ENCODE peak calls at places on chromosomes 3 and 15, in five cellular contexts. M is breast epithelium, D is body of pancreas, L is RWPE2, Y is heart right ventricle. W is an unnamed sample.

GRCh38 chr3:81502251-81502650 is 259.2 kb downstream of the GBE1 start:
- DNase-seq in D (no peak), Y (no peak), M (no peak), L (no peak), W (no peak)

GRCh38 chr15:64897345-64897985 is 14.2 kb upstream of the ANKDD1A start:
- DNase-seq in L (no peak), D (no peak), Y (peak; percentile 71), M (no peak), W (peak; percentile 84)

GRCh38 chr3:144018776-144019175 is 47.2 kb downstream of the DIPK2A start:
- DNase-seq in M (no peak), L (no peak), Y (no peak), D (no peak), W (peak; percentile 42)

GRCh38 chr15:81182746-81183402 is 13.8 kb upstream of the IL16 start:
- DNase-seq in M (no peak), Y (peak; percentile 18), D (no peak), L (no peak), W (no peak)

GRCh38 chr3:88150371-88150770 is 612 bp downstream of the C3orf38 start:
- DNase-seq in L (no peak), Y (no peak), M (no peak), D (no peak), W (no peak)

GRCh38 chr3:124032881-124033359 is 41.0 kb upstream of the ROPN1 start:
- DNase-seq in Y (peak; percentile 90), L (no peak), M (peak; percentile 74), D (peak; percentile 86), W (peak; percentile 85)

GRCh38 chr3:101862453-101863165 is 13.3 kb downstream of the NFKBIZ start:
- DNase-seq in L (no peak), D (no peak), M (no peak), Y (no peak), W (no peak)

GRCh38 chr3:116971531-116971930 is 262.0 kb downstream of the TUSC7 start:
- DNase-seq in M (no peak), Y (no peak), D (no peak), L (no peak), W (no peak)

GRCh38 chr15:84810073-84810840 is 6.9 kb upstream of the ALPK3 start:
- DNase-seq in Y (no peak), D (no peak), L (no peak), M (no peak), W (no peak)

GRCh38 chr3:53286727-53287412 is 31.0 kb upstream of the TKT start:
- DNase-seq in M (no peak), L (no peak), Y (no peak), D (no peak), W (no peak)

GRCh38 chr15:34729886-34730285 is 24.9 kb downstream of the GJD2 start:
- DNase-seq in Y (no peak), L (no peak), M (no peak), D (no peak), W (no peak)

GRCh38 chr15:60928210-60928609 is 300.9 kb downstream of the RORA start:
- DNase-seq in M (no peak), L (no peak), D (no peak), Y (no peak), W (no peak)

DNA sequence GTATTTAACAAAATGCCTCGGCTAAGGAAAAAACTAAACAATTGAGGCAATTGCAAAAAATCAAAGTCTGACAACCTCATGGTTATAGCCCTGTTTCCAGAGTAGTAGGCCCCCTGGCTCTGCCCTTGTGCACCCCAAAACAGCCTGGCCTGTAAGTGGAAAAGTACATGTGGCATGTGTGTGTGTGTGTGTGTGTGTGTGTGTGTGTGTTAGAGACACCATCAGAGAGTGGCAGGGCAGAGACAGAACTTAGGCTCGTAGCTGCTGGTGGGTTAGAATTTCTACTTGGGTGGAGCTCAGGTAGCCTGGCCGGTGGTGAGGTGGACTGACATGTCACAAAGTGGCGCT is 14.1 kb upstream of the AHSG start:
- DNase-seq in M (no peak), D (no peak), Y (no peak), L (no peak), W (no peak)
- H3K4me3 ChIP-seq in M (no peak overlapping the region), D (no peak overlapping the region), Y (no peak overlapping the region), L (no peak overlapping the region), W (no peak overlapping the region)

GRCh38 chr3:194320744-194321243 is 30.3 kb downstream of the CPN2 start:
- DNase-seq in D (no peak), Y (no peak), L (no peak), M (no peak), W (no peak)
- H3K9me3 ChIP-seq in D (no peaks in the 10 kb centered on the region), Y (no peaks in the 10 kb centered on the region), L (peaks cover 2% of the 10 kb centered on the region), M (peaks cover 8% of the 10 kb centered on the region), W (peaks cover 14% of the 10 kb centered on the region)

DNA sequence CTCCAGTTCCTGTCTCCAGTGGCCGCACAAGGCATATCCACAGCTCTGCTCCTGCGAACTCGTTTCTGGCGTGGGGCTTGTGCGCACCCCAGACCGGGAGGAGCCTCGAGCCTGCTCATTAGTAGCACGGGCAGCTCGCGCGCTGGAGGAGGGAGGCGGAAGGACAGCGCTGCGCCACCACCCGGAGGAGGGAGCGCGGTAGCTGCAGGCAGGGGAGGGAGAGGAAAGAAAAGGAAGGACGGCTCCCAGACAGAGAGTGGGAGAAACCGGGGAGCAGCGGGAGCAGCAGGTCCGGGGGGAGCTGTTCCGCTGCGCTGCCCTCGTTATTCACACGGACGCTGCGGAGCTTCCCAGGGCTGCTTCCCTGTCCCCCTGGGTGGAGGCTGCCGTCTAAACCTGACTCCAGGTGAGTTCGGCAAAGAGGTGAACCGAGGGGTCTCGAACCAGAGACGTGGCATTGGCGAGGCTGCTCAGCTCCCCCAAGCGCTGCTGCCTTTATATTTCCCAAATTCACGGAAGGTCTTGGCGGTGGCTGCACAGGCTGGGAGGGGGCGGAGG is 121.3 kb upstream of the ZNF717 start:
- DNase-seq in D (peak; percentile 15), L (peak; percentile 38), Y (no peak), M (no peak), W (peak; percentile 78)
- H3K4me3 ChIP-seq in D (no peak overlapping the region), L (no peak overlapping the region), Y (no peak overlapping the region), M (peak overlapping the region; percentile 42), W (peak overlapping the region; percentile 44)

DNA sequence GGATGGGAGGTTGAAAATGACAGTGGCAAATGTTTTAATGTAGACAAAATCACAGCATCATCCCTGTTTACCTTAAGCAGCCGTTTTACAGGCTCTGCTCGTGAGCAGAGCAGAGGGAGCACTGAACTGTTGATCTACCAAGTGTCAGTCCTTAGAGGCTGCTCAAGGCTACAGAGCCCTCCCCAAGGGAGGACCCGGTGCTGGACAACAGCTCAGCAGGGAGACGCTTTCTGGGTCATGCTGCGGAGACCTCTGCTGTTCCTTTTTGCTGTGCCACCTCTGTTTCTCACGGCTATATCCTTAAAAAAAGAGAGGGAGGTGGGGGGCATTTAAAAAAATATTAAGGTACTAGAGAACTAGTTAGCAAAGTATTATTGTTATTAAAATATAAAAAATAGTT is 400.2 kb downstream of the GABRB3 start:
- DNase-seq in Y (no peak), L (no peak), D (no peak), M (no peak), W (no peak)
- H3K9me3 ChIP-seq in Y (peaks cover 9% of the 10 kb centered on the region), L (peaks cover 2% of the 10 kb centered on the region), D (peaks cover 14% of the 10 kb centered on the region), M (peaks cover 33% of the 10 kb centered on the region), W (no peaks in the 10 kb centered on the region)

GRCh38 chr15:92818658-92819311 is 81.3 kb upstream of the CHD2 start:
- DNase-seq in M (no peak), D (no peak), Y (no peak), L (peak; percentile 56), W (no peak)
- H3K4me3 ChIP-seq in M (peak overlapping the region; percentile 42), D (no peak overlapping the region), Y (peak overlapping the region; percentile 56), L (peak overlapping the region; percentile 21), W (no peak overlapping the region)

DNA sequence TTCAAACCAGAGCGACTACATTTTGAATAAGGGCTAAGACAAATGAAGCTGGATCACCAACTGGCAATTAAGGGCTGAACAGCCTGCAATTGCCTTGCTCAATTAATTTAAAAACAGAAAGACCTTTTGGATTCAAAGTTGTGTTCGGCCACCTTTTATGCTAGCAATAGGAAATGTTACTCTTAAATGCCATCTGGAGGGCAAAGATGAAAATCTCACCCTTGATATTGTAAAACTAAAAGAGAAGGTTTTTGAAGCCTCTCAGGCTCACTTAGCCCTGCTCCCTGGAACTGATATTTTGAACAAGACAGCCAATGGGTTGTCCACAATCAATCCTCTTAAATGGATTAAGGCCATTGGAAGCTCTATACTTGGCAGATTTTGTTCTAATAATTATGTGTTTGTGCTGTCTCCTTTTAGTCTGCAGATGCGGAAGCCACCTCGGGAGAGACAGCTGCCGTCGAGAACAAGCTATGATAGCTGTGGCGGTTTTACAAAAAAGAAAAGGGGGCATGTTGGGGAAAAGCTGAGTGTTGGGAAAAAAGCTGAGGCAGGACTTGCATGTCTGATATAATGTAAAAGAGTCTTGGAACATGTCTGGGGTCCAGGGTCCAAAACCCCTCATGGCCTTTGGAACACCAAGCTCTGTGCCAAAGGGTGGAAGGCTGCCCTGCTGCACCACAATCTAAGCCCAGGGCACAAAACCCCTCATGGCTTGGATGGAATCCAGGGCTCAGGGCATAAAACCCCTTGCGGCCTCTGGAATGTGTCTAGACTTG is 44.4 kb downstream of the ACAD9 start:
- DNase-seq in L (no peak), M (no peak), D (no peak), Y (no peak), W (no peak)
- H3K9me3 ChIP-seq in L (no peaks in the 10 kb centered on the region), M (peaks cover 18% of the 10 kb centered on the region), D (peaks cover 16% of the 10 kb centered on the region), Y (no peaks in the 10 kb centered on the region), W (peaks cover 41% of the 10 kb centered on the region)

GRCh38 chr3:182732232-182733015 is 60.9 kb upstream of the ATP11B start:
- DNase-seq in L (no peak), D (no peak), Y (no peak), M (no peak), W (no peak)

GRCh38 chr3:182730675-182731042 is 62.6 kb upstream of the ATP11B start:
- DNase-seq in Y (no peak), D (no peak), L (no peak), M (no peak), W (no peak)

GRCh38 chr3:182728248-182728647 is 65.1 kb upstream of the ATP11B start:
- DNase-seq in M (no peak), L (no peak), D (no peak), Y (no peak), W (no peak)

GRCh38 chr3:182731764-182732163 is 61.5 kb upstream of the ATP11B start:
- DNase-seq in Y (no peak), D (no peak), L (no peak), M (no peak), W (no peak)

GRCh38 chr3:182729903-182730674 is 63.2 kb upstream of the ATP11B start:
- DNase-seq in Y (no peak), D (no peak), L (no peak), M (no peak), W (no peak)
- H3K4me3 ChIP-seq in Y (no peak overlapping the region), D (no peak overlapping the region), L (no peak overlapping the region), M (no peak overlapping the region), W (no peak overlapping the region)

GRCh38 chr15:62208367-62208766 is 43.3 kb upstream of the C2CD4B start:
- DNase-seq in M (no peak), D (no peak), Y (no peak), L (no peak), W (no peak)

GRCh38 chr15:62209821-62210220 is 44.7 kb upstream of the C2CD4B start:
- DNase-seq in D (peak; percentile 30), Y (no peak), M (no peak), L (no peak), W (no peak)

GRCh38 chr15:62211348-62211747 is 46.3 kb upstream of the C2CD4B start:
- DNase-seq in D (no peak), L (no peak), Y (no peak), M (no peak), W (no peak)

GRCh38 chr15:62209322-62209721 is 44.2 kb upstream of the C2CD4B start:
- DNase-seq in M (no peak), Y (no peak), L (no peak), D (peak; percentile 47), W (no peak)

GRCh38 chr15:62208884-62209283 is 43.8 kb upstream of the C2CD4B start:
- DNase-seq in D (no peak), Y (no peak), L (no peak), M (no peak), W (no peak)
- H3K9me3 ChIP-seq in D (no peaks in the 10 kb centered on the region), Y (no peaks in the 10 kb centered on the region), L (no peaks in the 10 kb centered on the region), M (peaks cover 18% of the 10 kb centered on the region), W (peaks cover 12% of the 10 kb centered on the region)